ENCODE peak calls at places on chromosome 14, in five cellular contexts. One of them, this sample, is unnamed.

GRCh38 chr14:75995372-75996041 is 9.9 kb downstream of the IFT43 start:
- DNase-seq in HCT116: no peak
- DNase-seq in keratinocyte: no peak
- DNase-seq in fibroblast of lung: peak
- DNase-seq in HepG2: no peak
- DNase-seq in this sample: no peak

GRCh38 chr14:20516921-20517320 is 11.6 kb downstream of the RNASE10 start:
- DNase-seq in fibroblast of lung: peak
- DNase-seq in keratinocyte: no peak
- DNase-seq in HCT116: no peak
- DNase-seq in HepG2: no peak
- DNase-seq in this sample: peak

GRCh38 chr14:59870277-59871165 is at the start of gene RTN1:
- DNase-seq in HepG2: no peak
- DNase-seq in fibroblast of lung: peak
- DNase-seq in HCT116: no peak
- DNase-seq in keratinocyte: no peak
- DNase-seq in this sample: peak

GRCh38 chr14:34665785-34666425 is 36.0 kb upstream of the SNX6 start:
- DNase-seq in HepG2: no peak
- DNase-seq in HCT116: no peak
- DNase-seq in keratinocyte: no peak
- DNase-seq in fibroblast of lung: peak
- DNase-seq in this sample: peak

GRCh38 chr14:90421001-90421580 is 24.3 kb downstream of the CALM1 start:
- DNase-seq in fibroblast of lung: no peak
- DNase-seq in HCT116: no peak
- DNase-seq in keratinocyte: no peak
- DNase-seq in HepG2: no peak
- DNase-seq in this sample: no peak

GRCh38 chr14:66105819-66106218 is 380.4 kb upstream of the CCDC196 start:
- DNase-seq in HCT116: no peak
- DNase-seq in HepG2: no peak
- DNase-seq in fibroblast of lung: no peak
- DNase-seq in keratinocyte: peak
- DNase-seq in this sample: peak

GRCh38 chr14:48125654-48126053 is 450.2 kb upstream of the MDGA2 start:
- DNase-seq in HCT116: no peak
- DNase-seq in keratinocyte: no peak
- DNase-seq in fibroblast of lung: no peak
- DNase-seq in HepG2: no peak
- DNase-seq in this sample: no peak

GRCh38 chr14:50773632-50774541 is 57.1 kb downstream of the NIN start:
- DNase-seq in HCT116: no peak
- DNase-seq in fibroblast of lung: peak
- DNase-seq in HepG2: peak
- DNase-seq in keratinocyte: peak
- DNase-seq in this sample: peak

GRCh38 chr14:44428239-44428924 is 78.7 kb downstream of the FSCB start:
- DNase-seq in keratinocyte: no peak
- DNase-seq in HepG2: no peak
- DNase-seq in fibroblast of lung: no peak
- DNase-seq in HCT116: no peak
- DNase-seq in this sample: no peak

GRCh38 chr14:93035917-93036651 is 79.6 kb downstream of the ITPK1 start:
- DNase-seq in keratinocyte: no peak
- DNase-seq in HepG2: peak
- DNase-seq in HCT116: no peak
- DNase-seq in fibroblast of lung: peak
- DNase-seq in this sample: peak

GRCh38 chr14:69135133-69135532 is 17.8 kb downstream of the DCAF5 start:
- DNase-seq in HCT116: no peak
- DNase-seq in fibroblast of lung: no peak
- DNase-seq in keratinocyte: no peak
- DNase-seq in HepG2: no peak
- DNase-seq in this sample: no peak

GRCh38 chr14:33480589-33481184 is 470.2 kb downstream of the EGLN3 start:
- DNase-seq in HCT116: no peak
- DNase-seq in fibroblast of lung: no peak
- DNase-seq in HepG2: no peak
- DNase-seq in keratinocyte: no peak
- DNase-seq in this sample: no peak

GRCh38 chr14:101313268-101313667 is 248.0 kb upstream of the DIO3 start:
- DNase-seq in HCT116: no peak
- DNase-seq in keratinocyte: no peak
- DNase-seq in fibroblast of lung: no peak
- DNase-seq in HepG2: peak
- DNase-seq in this sample: no peak

GRCh38 chr14:36509056-36509917 is 10.7 kb downstream of the NKX2-1 start:
- DNase-seq in HepG2: no peak
- DNase-seq in HCT116: no peak
- DNase-seq in fibroblast of lung: no peak
- DNase-seq in keratinocyte: no peak
- DNase-seq in this sample: no peak
- TF ChIP-seq EZH2 in HepG2: no peak
- TF ChIP-seq EZH2 in HCT116: no peak
- TF ChIP-seq EZH2 in fibroblast of lung: no peak
- TF ChIP-seq EZH2 in keratinocyte: peak
- TF ChIP-seq EZH2 in this sample: no peak

DNA sequence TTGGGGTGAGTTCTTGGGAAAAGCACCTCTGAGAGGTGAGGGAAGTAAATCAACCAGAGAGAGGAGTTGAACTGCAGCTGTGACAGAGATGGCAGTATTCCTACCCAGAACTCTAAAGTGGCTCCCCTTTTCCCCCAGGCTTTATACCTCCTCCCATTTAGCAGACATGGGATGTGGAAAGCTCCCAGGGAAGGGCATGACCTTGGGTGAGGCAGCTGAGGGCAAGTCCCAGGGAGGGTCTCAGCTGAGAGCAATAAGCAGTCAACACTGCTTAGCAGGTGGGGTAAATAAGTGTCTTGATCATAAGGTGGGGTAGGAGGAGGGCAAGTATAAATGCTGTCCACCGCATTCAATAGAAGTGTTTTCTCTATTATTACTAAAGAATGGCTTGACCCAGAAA is 143.0 kb downstream of the AKAP6 start:
- DNase-seq in fibroblast of lung: no peak
- DNase-seq in HCT116: no peak
- DNase-seq in keratinocyte: no peak
- DNase-seq in HepG2: no peak
- DNase-seq in this sample: no peak
- H3K4me2 ChIP-seq in fibroblast of lung: no peak
- H3K4me2 ChIP-seq in HCT116: no peak
- H3K4me2 ChIP-seq in keratinocyte: peak
- H3K4me2 ChIP-seq in HepG2: no peak
- H3K4me2 ChIP-seq in this sample: peak

GRCh38 chr14:58151701-58152568 is at the start of gene ARMH4:
- DNase-seq in keratinocyte: peak
- DNase-seq in fibroblast of lung: peak
- DNase-seq in HepG2: peak
- DNase-seq in HCT116: peak
- DNase-seq in this sample: peak
- TF ChIP-seq EZH2 in keratinocyte: no peak
- TF ChIP-seq EZH2 in fibroblast of lung: no peak
- TF ChIP-seq EZH2 in HepG2: peak
- TF ChIP-seq EZH2 in HCT116: no peak
- TF ChIP-seq EZH2 in this sample: peak

GRCh38 chr14:53010193-53010592 is 59.3 kb upstream of the FERMT2 start:
- DNase-seq in HepG2: no peak
- DNase-seq in keratinocyte: no peak
- DNase-seq in fibroblast of lung: peak
- DNase-seq in HCT116: no peak
- DNase-seq in this sample: no peak
- H3K4me2 ChIP-seq in HepG2: no peak
- H3K4me2 ChIP-seq in keratinocyte: no peak
- H3K4me2 ChIP-seq in fibroblast of lung: peak
- H3K4me2 ChIP-seq in HCT116: peak
- H3K4me2 ChIP-seq in this sample: no peak

GRCh38 chr14:37591941-37592287 is 3.1 kb downstream of the FOXA1 start:
- DNase-seq in keratinocyte: no peak
- DNase-seq in HCT116: no peak
- DNase-seq in HepG2: no peak
- DNase-seq in fibroblast of lung: no peak
- DNase-seq in this sample: peak
- TF ChIP-seq EZH2 in keratinocyte: no peak
- TF ChIP-seq EZH2 in HCT116: no peak
- TF ChIP-seq EZH2 in HepG2: no peak
- TF ChIP-seq EZH2 in fibroblast of lung: peak
- TF ChIP-seq EZH2 in this sample: no peak

DNA sequence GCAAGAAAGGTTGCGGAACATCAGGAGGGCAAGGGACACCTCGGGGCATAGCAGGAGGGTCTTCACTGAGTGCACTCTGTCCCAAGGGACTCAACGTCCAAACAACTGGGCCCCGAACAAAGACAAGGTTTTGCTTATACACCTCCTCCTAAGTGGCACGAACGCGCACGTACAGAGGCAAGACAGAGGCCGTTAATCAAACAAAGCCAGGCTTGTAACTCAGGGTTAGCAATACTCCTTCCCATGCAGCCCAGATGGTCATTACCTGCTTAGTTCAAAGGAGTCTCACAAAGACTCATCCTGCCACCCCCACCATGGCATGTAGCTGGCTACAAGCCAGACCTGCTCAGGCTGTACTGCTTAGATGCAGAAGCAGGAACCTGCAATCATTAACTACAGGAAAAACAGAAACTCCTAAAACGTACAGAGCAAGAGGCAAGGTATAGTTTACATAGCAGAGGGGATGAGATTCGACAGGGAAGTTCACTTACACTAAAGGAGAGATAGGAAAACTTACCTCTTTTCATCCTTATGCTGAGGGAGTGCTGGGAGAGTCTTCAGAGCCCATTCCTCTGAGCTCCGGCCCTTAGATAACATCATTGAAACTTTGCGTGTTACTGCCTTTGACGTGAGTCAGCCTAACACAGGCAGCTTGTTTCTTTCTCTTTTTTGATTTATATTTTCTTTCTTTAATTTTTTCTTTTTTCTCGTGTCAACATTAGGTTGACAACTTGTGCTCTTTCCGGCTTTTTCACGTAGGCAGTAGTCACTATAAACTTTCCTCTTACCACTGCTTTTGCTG is 1319.1 kb downstream of the TMEM121 start:
- DNase-seq in HCT116: no peak
- DNase-seq in HepG2: peak
- DNase-seq in fibroblast of lung: no peak
- DNase-seq in keratinocyte: no peak
- DNase-seq in this sample: peak
- H3K4me2 ChIP-seq in HCT116: no peak
- H3K4me2 ChIP-seq in HepG2: peak
- H3K4me2 ChIP-seq in fibroblast of lung: no peak
- H3K4me2 ChIP-seq in keratinocyte: peak
- H3K4me2 ChIP-seq in this sample: peak

DNA sequence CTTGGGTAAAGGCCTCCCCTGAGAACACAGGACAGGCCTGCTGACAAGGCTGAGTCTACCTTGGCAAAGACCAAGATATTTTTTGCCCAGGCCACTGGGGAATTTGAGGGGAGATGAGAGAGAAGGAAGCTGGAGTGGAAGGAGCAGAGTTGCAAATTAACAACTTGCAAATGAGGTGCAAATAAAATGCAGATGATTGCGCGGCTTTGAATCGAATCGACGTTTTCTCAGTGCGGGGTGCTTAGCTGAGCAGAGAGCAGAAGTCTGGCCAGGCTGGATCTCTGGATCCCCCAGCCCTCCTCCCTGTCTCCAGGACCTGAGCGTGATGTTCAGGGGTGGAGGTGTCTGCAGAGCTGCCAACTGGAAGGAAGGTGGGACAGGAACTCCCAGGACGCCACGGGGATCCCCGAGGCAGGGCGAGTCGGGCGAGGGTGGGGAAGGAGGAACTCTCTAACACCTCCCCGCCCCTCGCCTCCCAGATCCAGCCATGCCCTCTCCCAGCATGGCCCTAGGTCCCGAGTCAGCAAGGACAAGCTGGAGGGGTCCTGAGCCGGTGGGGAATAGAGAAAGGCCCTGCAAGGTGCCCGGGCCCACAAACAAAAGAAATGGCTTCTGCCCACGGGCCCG is 534 bp upstream of the CARMIL3 start:
- DNase-seq in keratinocyte: no peak
- DNase-seq in fibroblast of lung: no peak
- DNase-seq in HCT116: no peak
- DNase-seq in HepG2: no peak
- DNase-seq in this sample: no peak
- TF ChIP-seq EZH2 in keratinocyte: no peak
- TF ChIP-seq EZH2 in fibroblast of lung: no peak
- TF ChIP-seq EZH2 in HCT116: no peak
- TF ChIP-seq EZH2 in HepG2: no peak
- TF ChIP-seq EZH2 in this sample: no peak

GRCh38 chr14:70754989-70755388 is 54.3 kb downstream of the MAP3K9 start:
- DNase-seq in HepG2: peak
- DNase-seq in HCT116: peak
- DNase-seq in keratinocyte: peak
- DNase-seq in fibroblast of lung: no peak
- DNase-seq in this sample: peak
- H3K4me2 ChIP-seq in HepG2: no peak
- H3K4me2 ChIP-seq in HCT116: peak
- H3K4me2 ChIP-seq in keratinocyte: peak
- H3K4me2 ChIP-seq in fibroblast of lung: no peak
- H3K4me2 ChIP-seq in this sample: peak